ENCODE peak calls at places on chromosome 12, in eight cellular contexts. W, A, L, U, B, E, R and Z are unnamed samples.

GRCh38 chr12:128784030-128784770 is 39.6 kb downstream of the SLC15A4 start:
- DNase-seq in W (no peak), U (no peak), E (peak; percentile 51), B (no peak), A (no peak), R (no peak), L (no peak), Z (no peak)

GRCh38 chr12:14885718-14886201 is at the start of gene MGP:
- DNase-seq in B (peak; percentile 74), A (peak; percentile 29), W (no peak), E (peak; percentile 90), L (no peak), R (no peak), U (no peak), Z (peak; percentile 19)

GRCh38 chr12:88291498-88292131 is 149.5 kb downstream of the TMTC3 start:
- DNase-seq in A (no peak), E (no peak), L (peak; percentile 12), U (no peak), W (no peak), B (no peak), R (no peak), Z (no peak)

GRCh38 chr12:43551971-43552559 is at the start of gene ADAMTS20:
- DNase-seq in E (no peak), U (no peak), B (no peak), A (no peak), R (no peak), W (no peak), L (no peak), Z (no peak)

GRCh38 chr12:55842681-55843429 is at the start of gene MMP19:
- DNase-seq in W (no peak), E (peak; percentile 76), L (peak; percentile 21), U (no peak), A (no peak), B (peak; percentile 72), R (peak; percentile 47), Z (peak; percentile 49)

GRCh38 chr12:47838286-47838931 is 18.7 kb upstream of the HDAC7 start:
- DNase-seq in B (peak; percentile 65), E (no peak), W (no peak), U (no peak), R (no peak), L (peak; percentile 56), A (no peak), Z (no peak)

GRCh38 chr12:87332987-87333761 is 696.0 kb downstream of the C12orf50 start:
- DNase-seq in E (no peak), R (no peak), L (no peak), B (no peak), U (no peak), A (no peak), W (no peak), Z (no peak)

GRCh38 chr12:74539765-74540526 is 2.3 kb downstream of the ATXN7L3B start:
- DNase-seq in A (no peak), L (no peak), W (no peak), E (no peak), B (no peak), R (no peak), U (no peak), Z (no peak)

GRCh38 chr12:64237382-64237781 is 15.3 kb upstream of the KICS2 start:
- DNase-seq in A (no peak), B (no peak), U (no peak), R (no peak), W (no peak), E (no peak), L (no peak), Z (no peak)

GRCh38 chr12:32072102-32072501 is 34.5 kb upstream of the BICD1 start:
- DNase-seq in E (no peak), A (no peak), R (no peak), U (no peak), B (no peak), W (no peak), L (no peak), Z (no peak)

GRCh38 chr12:18320036-18320617 is 58.8 kb downstream of the PIK3C2G start:
- DNase-seq in L (peak; percentile 73), R (no peak), W (no peak), A (no peak), E (no peak), U (peak; percentile 23), B (no peak), Z (no peak)

GRCh38 chr12:63403256-63403655 is 252.3 kb upstream of the AVPR1A start:
- DNase-seq in B (no peak), A (no peak), E (no peak), U (no peak), L (no peak), R (no peak), W (no peak), Z (no peak)

GRCh38 chr12:65994318-65994717 is 136.2 kb downstream of the LLPH start:
- DNase-seq in A (no peak), U (no peak), R (no peak), W (no peak), E (no peak), L (no peak), B (no peak), Z (no peak)

GRCh38 chr12:48933664-48934311 is 8.5 kb upstream of the FKBP11 start:
- DNase-seq in L (no peak), U (no peak), B (no peak), A (no peak), R (no peak), E (no peak), W (no peak), Z (no peak)

GRCh38 chr12:89756638-89757321 is 48.1 kb upstream of the ATP2B1 start:
- DNase-seq in U (no peak), B (no peak), R (no peak), E (no peak), A (no peak), L (peak; percentile 95), W (no peak), Z (no peak)

GRCh38 chr12:79233341-79233761 is 368.8 kb downstream of the SYT1 start:
- DNase-seq in L (no peak), U (no peak), A (no peak), W (no peak), B (no peak), E (no peak), R (no peak), Z (no peak)

GRCh38 chr12:121107681-121108080 is 25.0 kb upstream of the P2RX7 start:
- DNase-seq in U (no peak), W (no peak), L (no peak), E (peak; percentile 38), A (no peak), B (no peak), R (no peak), Z (no peak)

GRCh38 chr12:14910090-14910915 is 24.6 kb upstream of the MGP start:
- DNase-seq in A (no peak), U (no peak), R (no peak), L (no peak), B (no peak), E (no peak), W (no peak), Z (no peak)

GRCh38 chr12:48996794-48997718 is 2.1 kb downstream of the DDN start:
- DNase-seq in L (peak; percentile 83), W (peak; percentile 81), U (peak; percentile 84), E (peak; percentile 87), B (peak; percentile 84), R (peak; percentile 71), A (peak; percentile 82), Z (peak; percentile 77)

GRCh38 chr12:716506-716905 is 35.9 kb upstream of the WNK1 start:
- DNase-seq in R (no peak), E (no peak), U (no peak), L (no peak), W (no peak), B (no peak), A (no peak), Z (no peak)

GRCh38 chr12:32087301-32087700 is 19.3 kb upstream of the BICD1 start:
- DNase-seq in W (no peak), A (no peak), R (no peak), L (no peak), B (no peak), U (no peak), E (no peak), Z (no peak)

GRCh38 chr12:62957233-62957953 is 22.4 kb upstream of the PPM1H start:
- DNase-seq in W (no peak), B (no peak), E (no peak), R (no peak), L (peak; percentile 21), U (no peak), A (no peak), Z (no peak)

GRCh38 chr12:79327465-79327864 is 363.3 kb downstream of the PAWR start:
- DNase-seq in W (no peak), U (no peak), B (no peak), L (peak; percentile 55), A (no peak), E (no peak), R (no peak), Z (no peak)

GRCh38 chr12:78759387-78759786 is 105.2 kb upstream of the SYT1 start:
- DNase-seq in A (no peak), R (no peak), L (peak; percentile 49), B (no peak), E (no peak), U (no peak), W (no peak), Z (no peak)

GRCh38 chr12:94435511-94435927 is 24.1 kb downstream of the CEP83 start:
- DNase-seq in U (no peak), R (no peak), W (no peak), L (no peak), B (no peak), E (no peak), A (no peak), Z (no peak)
- TF ChIP-seq EP300 in U (no peak), R (no peak), W (no peak), L (no peak), B (no peak), E (no peak), A (no peak), Z (no peak)

DNA sequence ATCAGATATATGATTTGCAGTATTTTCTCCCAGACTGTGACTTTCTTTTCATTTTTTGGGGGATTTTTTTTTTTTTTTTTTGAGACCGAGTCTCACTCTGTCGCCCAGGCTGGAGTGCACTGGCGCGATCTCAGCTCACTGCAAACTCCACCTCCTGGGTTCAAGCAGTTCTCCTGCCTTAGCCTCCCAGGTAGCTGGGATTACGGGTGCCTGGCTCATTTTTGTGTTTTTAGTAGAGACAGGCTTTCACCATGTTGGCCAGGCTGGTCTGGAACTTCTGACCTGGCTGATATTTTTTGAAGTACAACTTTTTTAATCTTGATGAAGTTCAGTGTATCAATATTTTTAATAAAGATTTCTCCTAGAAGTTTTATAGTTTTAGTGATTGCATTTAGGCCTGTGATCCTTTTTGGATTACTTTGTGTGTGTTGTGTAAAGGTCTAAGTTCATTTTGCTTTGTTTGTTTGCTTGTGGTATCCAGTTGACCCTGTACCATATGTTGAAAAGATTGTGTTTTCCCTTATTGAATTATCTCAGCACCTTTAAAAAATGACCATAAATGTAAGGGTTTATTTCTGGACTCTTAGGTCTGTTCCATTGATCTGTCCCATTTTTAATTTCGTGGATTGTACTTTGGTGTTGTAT is 24.2 kb downstream of the BORCS5 start:
- DNase-seq in B (no peak), U (no peak), A (no peak), L (no peak), E (no peak), R (no peak), W (no peak), Z (no peak)
- TF ChIP-seq EP300 in B (no peak), U (no peak), A (no peak), L (no peak), E (no peak), R (no peak), W (no peak), Z (no peak)

GRCh38 chr12:109571773-109572505 is 1.4 kb downstream of the MMAB start:
- DNase-seq in B (no peak), W (no peak), R (no peak), E (no peak), U (no peak), L (no peak), A (no peak), Z (no peak)
- TF ChIP-seq EP300 in B (no peak), W (no peak), R (no peak), E (no peak), U (no peak), L (no peak), A (no peak), Z (no peak)

GRCh38 chr12:6224550-6224949 is 24.4 kb downstream of the CD9 start:
- DNase-seq in A (peak; percentile 50), B (no peak), L (no peak), E (peak; percentile 92), R (peak; percentile 46), U (peak; percentile 23), W (no peak), Z (no peak)
- TF ChIP-seq EP300 in A (no peak), B (no peak), L (no peak), E (no peak), R (no peak), U (no peak), W (no peak), Z (peak; percentile 65)